ENCODE peak calls at places on chromosomes 7 and 10, in six cellular contexts. One of them, this sample, is unnamed.

GRCh38 chr7:22386206-22386858 is 29.4 kb upstream of the RAPGEF5 start:
- DNase-seq in uterus: no peak
- DNase-seq in dorsolateral prefrontal cortex: no peak
- DNase-seq in neural progenitor cell: no peak
- DNase-seq in OCI-LY7: no peak
- DNase-seq in Peyer's patch: no peak
- DNase-seq in this sample: no peak

GRCh38 chr7:4762121-4763055 is 13.0 kb upstream of the AP5Z1 start:
- DNase-seq in uterus: no peak
- DNase-seq in dorsolateral prefrontal cortex: no peak
- DNase-seq in neural progenitor cell: no peak
- DNase-seq in OCI-LY7: no peak
- DNase-seq in Peyer's patch: no peak
- DNase-seq in this sample: no peak

GRCh38 chr10:62742447-62743105 is 61.9 kb upstream of the ADO start:
- DNase-seq in uterus: no peak
- DNase-seq in dorsolateral prefrontal cortex: no peak
- DNase-seq in neural progenitor cell: no peak
- DNase-seq in OCI-LY7: peak
- DNase-seq in Peyer's patch: no peak
- DNase-seq in this sample: no peak

GRCh38 chr10:124496150-124496549 is 34.5 kb downstream of the LHPP start:
- DNase-seq in uterus: no peak
- DNase-seq in dorsolateral prefrontal cortex: no peak
- DNase-seq in neural progenitor cell: no peak
- DNase-seq in OCI-LY7: no peak
- DNase-seq in Peyer's patch: no peak
- DNase-seq in this sample: no peak

GRCh38 chr7:117019786-117020604 is 66.7 kb downstream of the ST7 start:
- DNase-seq in uterus: peak
- DNase-seq in dorsolateral prefrontal cortex: peak
- DNase-seq in neural progenitor cell: peak
- DNase-seq in OCI-LY7: no peak
- DNase-seq in Peyer's patch: peak
- DNase-seq in this sample: peak

GRCh38 chr10:58637372-58637771 is 124.7 kb downstream of the BICC1 start:
- DNase-seq in uterus: no peak
- DNase-seq in dorsolateral prefrontal cortex: no peak
- DNase-seq in neural progenitor cell: no peak
- DNase-seq in OCI-LY7: no peak
- DNase-seq in Peyer's patch: no peak
- DNase-seq in this sample: peak

GRCh38 chr7:27576360-27576944 is 86.2 kb downstream of the HIBADH start:
- DNase-seq in uterus: no peak
- DNase-seq in dorsolateral prefrontal cortex: no peak
- DNase-seq in neural progenitor cell: peak
- DNase-seq in OCI-LY7: peak
- DNase-seq in Peyer's patch: no peak
- DNase-seq in this sample: no peak

GRCh38 chr7:25926009-25926408 is 226.0 kb upstream of the NFE2L3 start:
- DNase-seq in uterus: no peak
- DNase-seq in dorsolateral prefrontal cortex: no peak
- DNase-seq in neural progenitor cell: no peak
- DNase-seq in OCI-LY7: no peak
- DNase-seq in Peyer's patch: no peak
- DNase-seq in this sample: no peak

GRCh38 chr7:127937066-127937680 is 94.1 kb downstream of the LRRC4 start:
- DNase-seq in uterus: no peak
- DNase-seq in dorsolateral prefrontal cortex: no peak
- DNase-seq in neural progenitor cell: no peak
- DNase-seq in OCI-LY7: no peak
- DNase-seq in Peyer's patch: no peak
- DNase-seq in this sample: peak

GRCh38 chr7:33261585-33261984 is 132.2 kb downstream of the BBS9 start:
- DNase-seq in uterus: no peak
- DNase-seq in dorsolateral prefrontal cortex: no peak
- DNase-seq in neural progenitor cell: no peak
- DNase-seq in OCI-LY7: no peak
- DNase-seq in Peyer's patch: no peak
- DNase-seq in this sample: no peak

GRCh38 chr10:112804036-112804435 is 146.0 kb upstream of the TCF7L2 start:
- DNase-seq in uterus: no peak
- DNase-seq in dorsolateral prefrontal cortex: no peak
- DNase-seq in neural progenitor cell: peak
- DNase-seq in OCI-LY7: no peak
- DNase-seq in Peyer's patch: no peak
- DNase-seq in this sample: peak

GRCh38 chr7:6179620-6180343 is 92.6 kb downstream of the CYTH3 start:
- DNase-seq in uterus: no peak
- DNase-seq in dorsolateral prefrontal cortex: no peak
- DNase-seq in neural progenitor cell: no peak
- DNase-seq in OCI-LY7: no peak
- DNase-seq in Peyer's patch: no peak
- DNase-seq in this sample: no peak

GRCh38 chr7:48088559-48089414 is at the start of gene UPP1:
- DNase-seq in uterus: peak
- DNase-seq in dorsolateral prefrontal cortex: peak
- DNase-seq in neural progenitor cell: peak
- DNase-seq in OCI-LY7: peak
- DNase-seq in Peyer's patch: peak
- DNase-seq in this sample: peak

GRCh38 chr7:99693427-99694200 is 13.8 kb upstream of the CYP3A5 start:
- DNase-seq in uterus: no peak
- DNase-seq in dorsolateral prefrontal cortex: no peak
- DNase-seq in neural progenitor cell: peak
- DNase-seq in OCI-LY7: no peak
- DNase-seq in Peyer's patch: no peak
- DNase-seq in this sample: peak

GRCh38 chr10:118017071-118017740 is 29.5 kb downstream of the RAB11FIP2 start:
- DNase-seq in uterus: no peak
- DNase-seq in dorsolateral prefrontal cortex: no peak
- DNase-seq in neural progenitor cell: peak
- DNase-seq in OCI-LY7: no peak
- DNase-seq in Peyer's patch: no peak
- DNase-seq in this sample: no peak

GRCh38 chr7:4958477-4959301 is at the start of gene MMD2:
- DNase-seq in uterus: no peak
- DNase-seq in dorsolateral prefrontal cortex: no peak
- DNase-seq in neural progenitor cell: peak
- DNase-seq in OCI-LY7: no peak
- DNase-seq in Peyer's patch: no peak
- DNase-seq in this sample: no peak

GRCh38 chr7:152366662-152367061 is 69.1 kb downstream of the KMT2C start:
- DNase-seq in uterus: no peak
- DNase-seq in dorsolateral prefrontal cortex: no peak
- DNase-seq in neural progenitor cell: no peak
- DNase-seq in OCI-LY7: no peak
- DNase-seq in Peyer's patch: peak
- DNase-seq in this sample: peak

DNA sequence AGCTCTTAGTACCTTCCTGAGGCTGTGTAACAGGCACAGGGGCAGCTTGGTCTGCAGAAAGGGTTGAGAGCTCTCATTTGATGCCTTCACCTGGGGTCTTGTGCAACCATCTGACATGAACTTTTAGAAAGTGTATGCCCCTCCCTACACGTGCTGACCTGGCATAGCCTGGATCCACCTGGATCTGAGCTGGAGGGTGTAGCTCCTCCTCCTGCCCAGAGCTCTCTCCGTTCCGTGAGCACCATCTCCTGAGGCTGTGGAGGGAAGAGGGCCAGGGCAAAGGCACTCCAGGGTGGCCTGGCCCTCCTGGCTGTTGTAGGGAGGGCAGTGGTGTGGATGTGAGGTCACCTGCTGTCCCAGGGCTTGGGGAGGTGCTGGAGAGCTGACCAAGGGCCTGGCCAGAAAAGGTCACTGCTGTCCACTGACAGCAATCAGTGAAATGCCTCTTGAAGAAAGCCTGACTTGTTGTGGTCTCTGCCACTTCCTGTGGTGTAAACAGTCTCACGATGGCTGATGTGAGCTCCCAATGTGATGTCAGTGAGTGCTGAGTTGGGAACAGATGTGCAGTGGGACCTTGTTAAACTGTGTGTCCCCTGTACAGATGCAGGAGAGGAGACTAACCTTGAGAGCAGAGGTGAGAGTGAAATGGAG is 23.0 kb downstream of the AMZ1 start:
- DNase-seq in uterus: no peak
- DNase-seq in dorsolateral prefrontal cortex: no peak
- DNase-seq in neural progenitor cell: no peak
- DNase-seq in OCI-LY7: peak
- DNase-seq in Peyer's patch: peak
- DNase-seq in this sample: no peak
- H3K27ac ChIP-seq in uterus: no peak
- H3K27ac ChIP-seq in dorsolateral prefrontal cortex: no peak
- H3K27ac ChIP-seq in neural progenitor cell: no peak
- H3K27ac ChIP-seq in OCI-LY7: peak
- H3K27ac ChIP-seq in Peyer's patch: no peak
- H3K27ac ChIP-seq in this sample: no peak

DNA sequence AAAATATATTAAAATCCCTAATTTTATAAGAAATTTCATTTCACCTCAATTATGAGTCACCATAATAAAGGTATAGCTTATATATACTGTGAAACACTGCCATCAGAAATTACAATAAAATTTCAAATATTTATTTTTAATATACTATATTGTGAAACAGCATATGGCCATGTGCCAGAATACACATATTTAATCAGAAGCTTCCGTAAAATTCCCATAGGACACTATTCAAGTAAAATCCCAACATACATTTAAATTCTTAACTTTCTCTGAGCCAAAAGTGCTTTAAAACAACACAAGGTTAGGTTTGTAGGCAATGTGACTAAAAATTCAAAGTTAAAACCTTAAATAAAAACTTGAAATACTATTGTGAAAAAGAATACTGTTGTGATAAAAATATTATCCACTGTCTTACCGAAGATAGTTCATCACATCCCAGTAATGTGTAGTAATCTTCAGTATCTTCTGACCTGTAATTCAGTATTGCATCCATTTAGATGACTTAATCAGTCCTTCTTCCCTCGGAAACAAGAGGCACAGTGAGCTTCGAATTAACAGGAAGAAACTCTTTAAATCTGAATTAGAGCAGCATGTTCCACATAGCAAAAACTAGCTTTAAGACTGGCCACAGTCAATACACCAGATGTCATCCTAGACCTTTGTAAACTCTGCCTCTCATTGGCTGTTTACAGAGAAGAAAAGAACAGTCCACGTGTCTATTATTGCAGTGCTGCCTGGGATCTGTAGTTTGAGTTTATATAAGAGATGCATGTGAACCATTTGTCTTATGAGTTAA is at the start of gene DNAJC12:
- DNase-seq in uterus: peak
- DNase-seq in dorsolateral prefrontal cortex: no peak
- DNase-seq in neural progenitor cell: peak
- DNase-seq in OCI-LY7: peak
- DNase-seq in Peyer's patch: no peak
- DNase-seq in this sample: no peak
- H3K27ac ChIP-seq in uterus: peak
- H3K27ac ChIP-seq in dorsolateral prefrontal cortex: peak
- H3K27ac ChIP-seq in neural progenitor cell: no peak
- H3K27ac ChIP-seq in OCI-LY7: peak
- H3K27ac ChIP-seq in Peyer's patch: no peak
- H3K27ac ChIP-seq in this sample: no peak

DNA sequence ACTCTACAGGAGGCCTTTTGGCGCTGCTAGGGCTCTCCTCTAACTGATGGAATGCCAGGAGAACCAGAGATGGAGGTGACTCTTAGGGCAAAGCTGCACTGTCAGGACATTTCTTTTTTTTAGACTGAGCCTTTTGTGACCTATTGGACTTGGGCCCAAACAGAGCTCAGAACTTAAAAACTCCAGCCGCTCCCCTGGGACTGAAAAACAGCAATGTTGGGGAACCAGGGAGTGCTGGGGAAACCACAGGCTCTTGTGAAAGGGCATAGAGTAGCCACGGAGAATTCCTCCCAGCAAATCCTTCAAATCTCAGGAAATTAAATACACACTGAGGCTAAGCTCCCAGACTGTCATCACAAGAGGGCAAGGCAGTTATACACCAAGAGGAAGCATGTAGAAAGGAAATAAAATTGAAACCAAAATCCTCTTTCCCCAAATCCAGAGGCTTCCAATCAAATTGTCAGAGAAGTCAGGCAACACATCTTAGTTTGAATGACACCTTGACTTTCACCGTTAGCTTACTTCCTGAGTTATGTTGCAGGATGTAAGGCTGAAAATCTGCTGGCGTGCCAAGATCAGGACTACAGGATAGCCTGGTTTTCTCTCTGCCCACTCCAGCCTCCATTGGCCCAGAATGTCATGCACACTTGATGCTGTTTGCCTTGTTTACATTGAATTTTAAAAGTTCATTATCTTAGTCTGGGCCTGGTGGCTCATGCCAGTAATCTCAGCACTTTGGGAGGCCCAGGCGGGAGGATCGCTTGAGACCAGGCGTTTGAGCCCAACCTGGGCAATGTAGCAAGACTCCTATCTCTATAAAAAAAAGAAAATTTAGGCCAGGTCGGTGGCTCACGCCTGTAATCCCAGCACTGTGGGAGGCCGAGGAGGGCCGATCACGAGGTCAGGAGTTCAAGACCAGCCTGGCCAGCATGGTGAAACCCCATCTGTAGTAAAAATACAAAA is 2.5 kb upstream of the RFC2 start:
- DNase-seq in uterus: peak
- DNase-seq in dorsolateral prefrontal cortex: no peak
- DNase-seq in neural progenitor cell: no peak
- DNase-seq in OCI-LY7: no peak
- DNase-seq in Peyer's patch: no peak
- DNase-seq in this sample: no peak
- H3K27ac ChIP-seq in uterus: no peak
- H3K27ac ChIP-seq in dorsolateral prefrontal cortex: peak
- H3K27ac ChIP-seq in neural progenitor cell: no peak
- H3K27ac ChIP-seq in OCI-LY7: no peak
- H3K27ac ChIP-seq in Peyer's patch: no peak
- H3K27ac ChIP-seq in this sample: peak

GRCh38 chr10:78011065-78011464 is 18.2 kb downstream of the POLR3A start:
- DNase-seq in uterus: no peak
- DNase-seq in dorsolateral prefrontal cortex: no peak
- DNase-seq in neural progenitor cell: no peak
- DNase-seq in OCI-LY7: no peak
- DNase-seq in Peyer's patch: no peak
- DNase-seq in this sample: no peak

GRCh38 chr10:78009662-78010061 is 19.7 kb downstream of the POLR3A start:
- DNase-seq in uterus: no peak
- DNase-seq in dorsolateral prefrontal cortex: no peak
- DNase-seq in neural progenitor cell: no peak
- DNase-seq in OCI-LY7: no peak
- DNase-seq in Peyer's patch: no peak
- DNase-seq in this sample: no peak

GRCh38 chr10:78010278-78010677 is 19.0 kb downstream of the POLR3A start:
- DNase-seq in uterus: no peak
- DNase-seq in dorsolateral prefrontal cortex: no peak
- DNase-seq in neural progenitor cell: no peak
- DNase-seq in OCI-LY7: no peak
- DNase-seq in Peyer's patch: no peak
- DNase-seq in this sample: no peak

GRCh38 chr10:78004215-78005026 is 24.9 kb downstream of the POLR3A start:
- DNase-seq in uterus: no peak
- DNase-seq in dorsolateral prefrontal cortex: no peak
- DNase-seq in neural progenitor cell: no peak
- DNase-seq in OCI-LY7: no peak
- DNase-seq in Peyer's patch: no peak
- DNase-seq in this sample: no peak

GRCh38 chr10:78007172-78007571 is 22.1 kb downstream of the POLR3A start:
- DNase-seq in uterus: no peak
- DNase-seq in dorsolateral prefrontal cortex: no peak
- DNase-seq in neural progenitor cell: no peak
- DNase-seq in OCI-LY7: no peak
- DNase-seq in Peyer's patch: no peak
- DNase-seq in this sample: no peak
- H3K27ac ChIP-seq in uterus: no peak
- H3K27ac ChIP-seq in dorsolateral prefrontal cortex: no peak
- H3K27ac ChIP-seq in neural progenitor cell: no peak
- H3K27ac ChIP-seq in OCI-LY7: no peak
- H3K27ac ChIP-seq in Peyer's patch: no peak
- H3K27ac ChIP-seq in this sample: no peak